ENCODE peak calls at places on chromosomes 1 and 21, in eight cellular contexts. One of them, this sample, is unnamed.

GRCh38 chr1:244305776-244306341 is 145.8 kb downstream of the ADSS2 start:
- DNase-seq in lower leg skin: no peak
- DNase-seq in spleen: no peak
- DNase-seq in AG08396: no peak
- DNase-seq in HFF-Myc: no peak
- DNase-seq in activated naive CD8-positive, alpha-beta T cell treated with anti-CD3 and anti-CD28 coated beads, Interleukin-2, amount 50 U/mL, for 24 hours: no peak
- DNase-seq in GM12891: no peak
- DNase-seq in kidney glomerular epithelial cell: no peak
- DNase-seq in this sample: no peak

GRCh38 chr1:204089044-204089751 is 16.3 kb downstream of the SOX13 start:
- DNase-seq in activated naive CD8-positive, alpha-beta T cell treated with anti-CD3 and anti-CD28 coated beads, Interleukin-2, amount 50 U/mL, for 24 hours: no peak
- DNase-seq in kidney glomerular epithelial cell: no peak
- DNase-seq in GM12891: no peak
- DNase-seq in lower leg skin: peak; percentile 80
- DNase-seq in spleen: no peak
- DNase-seq in AG08396: no peak
- DNase-seq in HFF-Myc: no peak
- DNase-seq in this sample: no peak

GRCh38 chr21:37532868-37533780 is 166.6 kb downstream of the DYRK1A start:
- DNase-seq in spleen: no peak
- DNase-seq in kidney glomerular epithelial cell: no peak
- DNase-seq in HFF-Myc: no peak
- DNase-seq in activated naive CD8-positive, alpha-beta T cell treated with anti-CD3 and anti-CD28 coated beads, Interleukin-2, amount 50 U/mL, for 24 hours: peak; percentile 41
- DNase-seq in lower leg skin: no peak
- DNase-seq in GM12891: no peak
- DNase-seq in AG08396: no peak
- DNase-seq in this sample: no peak

GRCh38 chr1:115890618-115891017 is 49.7 kb upstream of the NHLH2 start:
- DNase-seq in activated naive CD8-positive, alpha-beta T cell treated with anti-CD3 and anti-CD28 coated beads, Interleukin-2, amount 50 U/mL, for 24 hours: no peak
- DNase-seq in kidney glomerular epithelial cell: no peak
- DNase-seq in AG08396: no peak
- DNase-seq in HFF-Myc: no peak
- DNase-seq in lower leg skin: no peak
- DNase-seq in GM12891: no peak
- DNase-seq in spleen: no peak
- DNase-seq in this sample: no peak

GRCh38 chr1:234987415-234988159 is 141.1 kb downstream of the TOMM20 start:
- DNase-seq in AG08396: peak; percentile 66
- DNase-seq in GM12891: no peak
- DNase-seq in lower leg skin: peak; percentile 85
- DNase-seq in spleen: no peak
- DNase-seq in HFF-Myc: no peak
- DNase-seq in kidney glomerular epithelial cell: peak; percentile 83
- DNase-seq in activated naive CD8-positive, alpha-beta T cell treated with anti-CD3 and anti-CD28 coated beads, Interleukin-2, amount 50 U/mL, for 24 hours: no peak
- DNase-seq in this sample: no peak

GRCh38 chr1:203544485-203544884 is 50.5 kb downstream of the OPTC start:
- DNase-seq in lower leg skin: no peak
- DNase-seq in kidney glomerular epithelial cell: no peak
- DNase-seq in spleen: no peak
- DNase-seq in activated naive CD8-positive, alpha-beta T cell treated with anti-CD3 and anti-CD28 coated beads, Interleukin-2, amount 50 U/mL, for 24 hours: no peak
- DNase-seq in GM12891: no peak
- DNase-seq in HFF-Myc: no peak
- DNase-seq in AG08396: no peak
- DNase-seq in this sample: no peak

GRCh38 chr1:47232187-47232874 is at the start of gene TAL1:
- DNase-seq in AG08396: peak; percentile 11
- DNase-seq in lower leg skin: no peak
- DNase-seq in activated naive CD8-positive, alpha-beta T cell treated with anti-CD3 and anti-CD28 coated beads, Interleukin-2, amount 50 U/mL, for 24 hours: no peak
- DNase-seq in HFF-Myc: no peak
- DNase-seq in spleen: no peak
- DNase-seq in kidney glomerular epithelial cell: no peak
- DNase-seq in GM12891: no peak
- DNase-seq in this sample: no peak

GRCh38 chr1:8524637-8525157 is 206.8 kb downstream of the SLC45A1 start:
- DNase-seq in GM12891: no peak
- DNase-seq in kidney glomerular epithelial cell: no peak
- DNase-seq in activated naive CD8-positive, alpha-beta T cell treated with anti-CD3 and anti-CD28 coated beads, Interleukin-2, amount 50 U/mL, for 24 hours: no peak
- DNase-seq in spleen: no peak
- DNase-seq in HFF-Myc: no peak
- DNase-seq in lower leg skin: no peak
- DNase-seq in AG08396: no peak
- DNase-seq in this sample: no peak

GRCh38 chr21:41746744-41747006 is 20.2 kb downstream of the RIPK4 start:
- DNase-seq in GM12891: no peak
- DNase-seq in activated naive CD8-positive, alpha-beta T cell treated with anti-CD3 and anti-CD28 coated beads, Interleukin-2, amount 50 U/mL, for 24 hours: no peak
- DNase-seq in HFF-Myc: no peak
- DNase-seq in AG08396: no peak
- DNase-seq in spleen: no peak
- DNase-seq in lower leg skin: no peak
- DNase-seq in kidney glomerular epithelial cell: no peak
- DNase-seq in this sample: no peak

GRCh38 chr1:80593197-80593596 is 1207.5 kb upstream of the ADGRL2 start:
- DNase-seq in HFF-Myc: no peak
- DNase-seq in activated naive CD8-positive, alpha-beta T cell treated with anti-CD3 and anti-CD28 coated beads, Interleukin-2, amount 50 U/mL, for 24 hours: no peak
- DNase-seq in AG08396: no peak
- DNase-seq in GM12891: no peak
- DNase-seq in spleen: no peak
- DNase-seq in lower leg skin: no peak
- DNase-seq in kidney glomerular epithelial cell: no peak
- DNase-seq in this sample: no peak

GRCh38 chr1:156134716-156135435 is 18.5 kb upstream of the SEMA4A start:
- DNase-seq in kidney glomerular epithelial cell: no peak
- DNase-seq in GM12891: no peak
- DNase-seq in AG08396: no peak
- DNase-seq in lower leg skin: no peak
- DNase-seq in HFF-Myc: no peak
- DNase-seq in spleen: no peak
- DNase-seq in activated naive CD8-positive, alpha-beta T cell treated with anti-CD3 and anti-CD28 coated beads, Interleukin-2, amount 50 U/mL, for 24 hours: no peak
- DNase-seq in this sample: no peak

GRCh38 chr1:115647000-115647399 is 5.2 kb downstream of the VANGL1 start:
- DNase-seq in HFF-Myc: no peak
- DNase-seq in AG08396: no peak
- DNase-seq in kidney glomerular epithelial cell: no peak
- DNase-seq in spleen: no peak
- DNase-seq in GM12891: no peak
- DNase-seq in lower leg skin: no peak
- DNase-seq in activated naive CD8-positive, alpha-beta T cell treated with anti-CD3 and anti-CD28 coated beads, Interleukin-2, amount 50 U/mL, for 24 hours: no peak
- DNase-seq in this sample: no peak

GRCh38 chr1:106554294-106554693 is 502.2 kb upstream of the PRMT6 start:
- DNase-seq in kidney glomerular epithelial cell: no peak
- DNase-seq in lower leg skin: no peak
- DNase-seq in HFF-Myc: no peak
- DNase-seq in activated naive CD8-positive, alpha-beta T cell treated with anti-CD3 and anti-CD28 coated beads, Interleukin-2, amount 50 U/mL, for 24 hours: no peak
- DNase-seq in spleen: no peak
- DNase-seq in GM12891: no peak
- DNase-seq in AG08396: no peak
- DNase-seq in this sample: no peak

GRCh38 chr1:165772739-165773138 is 4.1 kb upstream of the TMCO1 start:
- DNase-seq in spleen: no peak
- DNase-seq in activated naive CD8-positive, alpha-beta T cell treated with anti-CD3 and anti-CD28 coated beads, Interleukin-2, amount 50 U/mL, for 24 hours: no peak
- DNase-seq in AG08396: no peak
- DNase-seq in lower leg skin: no peak
- DNase-seq in GM12891: no peak
- DNase-seq in kidney glomerular epithelial cell: no peak
- DNase-seq in HFF-Myc: no peak
- DNase-seq in this sample: no peak

GRCh38 chr1:37484325-37485051 is 10.1 kb downstream of the ZC3H12A start:
- DNase-seq in spleen: no peak
- DNase-seq in GM12891: no peak
- DNase-seq in kidney glomerular epithelial cell: no peak
- DNase-seq in lower leg skin: no peak
- DNase-seq in HFF-Myc: no peak
- DNase-seq in AG08396: no peak
- DNase-seq in activated naive CD8-positive, alpha-beta T cell treated with anti-CD3 and anti-CD28 coated beads, Interleukin-2, amount 50 U/mL, for 24 hours: no peak
- DNase-seq in this sample: peak; percentile 63

GRCh38 chr1:110242731-110243130 is 32.6 kb downstream of the KCNC4 start:
- DNase-seq in spleen: peak; percentile 23
- DNase-seq in AG08396: no peak
- DNase-seq in HFF-Myc: no peak
- DNase-seq in kidney glomerular epithelial cell: no peak
- DNase-seq in GM12891: no peak
- DNase-seq in activated naive CD8-positive, alpha-beta T cell treated with anti-CD3 and anti-CD28 coated beads, Interleukin-2, amount 50 U/mL, for 24 hours: no peak
- DNase-seq in lower leg skin: no peak
- DNase-seq in this sample: no peak

GRCh38 chr1:218426343-218426657 is 81.2 kb downstream of the TGFB2 start:
- DNase-seq in AG08396: no peak
- DNase-seq in kidney glomerular epithelial cell: no peak
- DNase-seq in HFF-Myc: no peak
- DNase-seq in spleen: no peak
- DNase-seq in activated naive CD8-positive, alpha-beta T cell treated with anti-CD3 and anti-CD28 coated beads, Interleukin-2, amount 50 U/mL, for 24 hours: no peak
- DNase-seq in GM12891: no peak
- DNase-seq in lower leg skin: no peak
- DNase-seq in this sample: no peak

GRCh38 chr1:195717651-195718050 is 890.6 kb downstream of the KCNT2 start:
- DNase-seq in spleen: no peak
- DNase-seq in lower leg skin: no peak
- DNase-seq in GM12891: no peak
- DNase-seq in AG08396: peak; percentile 30
- DNase-seq in kidney glomerular epithelial cell: no peak
- DNase-seq in HFF-Myc: peak; percentile 24
- DNase-seq in activated naive CD8-positive, alpha-beta T cell treated with anti-CD3 and anti-CD28 coated beads, Interleukin-2, amount 50 U/mL, for 24 hours: no peak
- DNase-seq in this sample: no peak

GRCh38 chr1:47432071-47433036 is 5.5 kb upstream of the FOXD2 start:
- DNase-seq in HFF-Myc: peak; percentile 71
- DNase-seq in GM12891: peak; percentile 42
- DNase-seq in AG08396: peak; percentile 79
- DNase-seq in activated naive CD8-positive, alpha-beta T cell treated with anti-CD3 and anti-CD28 coated beads, Interleukin-2, amount 50 U/mL, for 24 hours: peak; percentile 65
- DNase-seq in spleen: peak; percentile 51
- DNase-seq in kidney glomerular epithelial cell: peak; percentile 78
- DNase-seq in lower leg skin: peak; percentile 80
- DNase-seq in this sample: peak; percentile 78

GRCh38 chr1:24850353-24850905 is 79.6 kb downstream of the RUNX3 start:
- DNase-seq in lower leg skin: no peak
- DNase-seq in AG08396: no peak
- DNase-seq in activated naive CD8-positive, alpha-beta T cell treated with anti-CD3 and anti-CD28 coated beads, Interleukin-2, amount 50 U/mL, for 24 hours: no peak
- DNase-seq in spleen: no peak
- DNase-seq in GM12891: no peak
- DNase-seq in HFF-Myc: no peak
- DNase-seq in kidney glomerular epithelial cell: no peak
- DNase-seq in this sample: no peak

GRCh38 chr1:92949937-92950817 is 11.1 kb downstream of the DIPK1A start:
- DNase-seq in spleen: no peak
- DNase-seq in lower leg skin: no peak
- DNase-seq in AG08396: peak; percentile 40
- DNase-seq in kidney glomerular epithelial cell: peak; percentile 67
- DNase-seq in HFF-Myc: no peak
- DNase-seq in activated naive CD8-positive, alpha-beta T cell treated with anti-CD3 and anti-CD28 coated beads, Interleukin-2, amount 50 U/mL, for 24 hours: no peak
- DNase-seq in GM12891: no peak
- DNase-seq in this sample: no peak

GRCh38 chr1:178273707-178274410 is 180.0 kb downstream of the RASAL2 start:
- DNase-seq in kidney glomerular epithelial cell: peak; percentile 40
- DNase-seq in GM12891: no peak
- DNase-seq in lower leg skin: no peak
- DNase-seq in activated naive CD8-positive, alpha-beta T cell treated with anti-CD3 and anti-CD28 coated beads, Interleukin-2, amount 50 U/mL, for 24 hours: no peak
- DNase-seq in spleen: no peak
- DNase-seq in AG08396: no peak
- DNase-seq in HFF-Myc: no peak
- DNase-seq in this sample: no peak

GRCh38 chr1:212731630-212732029 is 32.0 kb upstream of the BATF3 start:
- DNase-seq in lower leg skin: no peak
- DNase-seq in spleen: no peak
- DNase-seq in kidney glomerular epithelial cell: no peak
- DNase-seq in HFF-Myc: no peak
- DNase-seq in AG08396: no peak
- DNase-seq in activated naive CD8-positive, alpha-beta T cell treated with anti-CD3 and anti-CD28 coated beads, Interleukin-2, amount 50 U/mL, for 24 hours: no peak
- DNase-seq in GM12891: no peak
- DNase-seq in this sample: no peak

GRCh38 chr21:36323032-36323431 is 3.0 kb downstream of the MORC3 start:
- DNase-seq in lower leg skin: no peak
- DNase-seq in spleen: no peak
- DNase-seq in HFF-Myc: no peak
- DNase-seq in AG08396: no peak
- DNase-seq in kidney glomerular epithelial cell: no peak
- DNase-seq in GM12891: no peak
- DNase-seq in activated naive CD8-positive, alpha-beta T cell treated with anti-CD3 and anti-CD28 coated beads, Interleukin-2, amount 50 U/mL, for 24 hours: no peak
- DNase-seq in this sample: no peak

GRCh38 chr1:24315391-24315790 is 3.8 kb upstream of the GRHL3 start:
- DNase-seq in spleen: no peak
- DNase-seq in HFF-Myc: no peak
- DNase-seq in activated naive CD8-positive, alpha-beta T cell treated with anti-CD3 and anti-CD28 coated beads, Interleukin-2, amount 50 U/mL, for 24 hours: no peak
- DNase-seq in lower leg skin: no peak
- DNase-seq in kidney glomerular epithelial cell: no peak
- DNase-seq in GM12891: no peak
- DNase-seq in AG08396: no peak
- DNase-seq in this sample: no peak

GRCh38 chr1:235984041-235984820 is 80.7 kb downstream of the NID1 start:
- DNase-seq in spleen: no peak
- DNase-seq in lower leg skin: no peak
- DNase-seq in GM12891: no peak
- DNase-seq in kidney glomerular epithelial cell: peak; percentile 31
- DNase-seq in activated naive CD8-positive, alpha-beta T cell treated with anti-CD3 and anti-CD28 coated beads, Interleukin-2, amount 50 U/mL, for 24 hours: no peak
- DNase-seq in HFF-Myc: no peak
- DNase-seq in AG08396: peak; percentile 62
- DNase-seq in this sample: no peak

GRCh38 chr1:11059166-11059989 is 440 bp downstream of the SRM start:
- DNase-seq in lower leg skin: no peak
- DNase-seq in activated naive CD8-positive, alpha-beta T cell treated with anti-CD3 and anti-CD28 coated beads, Interleukin-2, amount 50 U/mL, for 24 hours: no peak
- DNase-seq in AG08396: peak; percentile 52
- DNase-seq in kidney glomerular epithelial cell: no peak
- DNase-seq in HFF-Myc: no peak
- DNase-seq in spleen: no peak
- DNase-seq in GM12891: peak; percentile 65
- DNase-seq in this sample: peak; percentile 75

GRCh38 chr21:27023186-27023585 is 56.3 kb upstream of the ADAMTS5 start:
- DNase-seq in lower leg skin: no peak
- DNase-seq in kidney glomerular epithelial cell: no peak
- DNase-seq in HFF-Myc: no peak
- DNase-seq in activated naive CD8-positive, alpha-beta T cell treated with anti-CD3 and anti-CD28 coated beads, Interleukin-2, amount 50 U/mL, for 24 hours: no peak
- DNase-seq in spleen: no peak
- DNase-seq in GM12891: no peak
- DNase-seq in AG08396: no peak
- DNase-seq in this sample: no peak

GRCh38 chr21:43785134-43785533 is 4.2 kb upstream of the RRP1 start:
- DNase-seq in activated naive CD8-positive, alpha-beta T cell treated with anti-CD3 and anti-CD28 coated beads, Interleukin-2, amount 50 U/mL, for 24 hours: no peak
- DNase-seq in kidney glomerular epithelial cell: no peak
- DNase-seq in spleen: no peak
- DNase-seq in AG08396: no peak
- DNase-seq in lower leg skin: no peak
- DNase-seq in HFF-Myc: no peak
- DNase-seq in GM12891: no peak
- DNase-seq in this sample: no peak

GRCh38 chr1:50208296-50208695 is 99.6 kb downstream of the ELAVL4 start:
- DNase-seq in HFF-Myc: no peak
- DNase-seq in kidney glomerular epithelial cell: no peak
- DNase-seq in GM12891: no peak
- DNase-seq in spleen: no peak
- DNase-seq in activated naive CD8-positive, alpha-beta T cell treated with anti-CD3 and anti-CD28 coated beads, Interleukin-2, amount 50 U/mL, for 24 hours: no peak
- DNase-seq in lower leg skin: no peak
- DNase-seq in AG08396: no peak
- DNase-seq in this sample: no peak

GRCh38 chr1:161484613-161485012 is 20.6 kb upstream of the FCGR2A start:
- DNase-seq in AG08396: no peak
- DNase-seq in kidney glomerular epithelial cell: no peak
- DNase-seq in activated naive CD8-positive, alpha-beta T cell treated with anti-CD3 and anti-CD28 coated beads, Interleukin-2, amount 50 U/mL, for 24 hours: no peak
- DNase-seq in HFF-Myc: no peak
- DNase-seq in lower leg skin: no peak
- DNase-seq in spleen: no peak
- DNase-seq in GM12891: no peak
- DNase-seq in this sample: no peak

GRCh38 chr1:171983584-171983983 is 142.3 kb downstream of the DNM3 start:
- DNase-seq in AG08396: peak; percentile 8
- DNase-seq in lower leg skin: no peak
- DNase-seq in HFF-Myc: no peak
- DNase-seq in GM12891: no peak
- DNase-seq in kidney glomerular epithelial cell: peak; percentile 18
- DNase-seq in spleen: no peak
- DNase-seq in activated naive CD8-positive, alpha-beta T cell treated with anti-CD3 and anti-CD28 coated beads, Interleukin-2, amount 50 U/mL, for 24 hours: no peak
- DNase-seq in this sample: no peak

This sample was measured in upper lobe of right lung.